ENCODE peak calls at places on chromosomes 1 and 21, in five cellular contexts. O is right lobe of liver, Z is HepG2, F is esophagus muscularis mucosa, H is suprapubic skin. W is an unnamed sample.

GRCh38 chr1:32351859-32352745 is 10.2 kb downstream of the FAM229A start:
- DNase-seq in O (peak; percentile 67), Z (peak; percentile 40), F (no peak), H (no peak), W (peak; percentile 56)

GRCh38 chr1:68916227-68916853 is 419.5 kb upstream of the DEPDC1 start:
- DNase-seq in O (no peak), F (no peak), Z (no peak), H (no peak), W (peak; percentile 33)

GRCh38 chr21:42653492-42654061 is at the start of gene PDE9A:
- DNase-seq in Z (no peak), F (no peak), H (no peak), O (peak; percentile 37), W (peak; percentile 48)

GRCh38 chr1:55869050-55869449 is 653.9 kb upstream of the USP24 start:
- DNase-seq in O (no peak), Z (no peak), F (no peak), H (no peak), W (peak; percentile 67)

GRCh38 chr1:114153051-114153620 is 533 bp downstream of the SYT6 start:
- DNase-seq in F (no peak), O (no peak), Z (no peak), H (no peak), W (peak; percentile 22)

GRCh38 chr1:230308039-230308438 is 118.1 kb downstream of the PGBD5 start:
- DNase-seq in Z (no peak), H (no peak), F (no peak), O (peak; percentile 72), W (peak; percentile 85)

GRCh38 chr1:158121604-158122254 is 59.0 kb upstream of the CD1D start:
- DNase-seq in Z (peak; percentile 25), O (no peak), H (no peak), F (no peak), W (peak; percentile 60)

GRCh38 chr1:247905899-247906503 is 10.6 kb downstream of the OR2W3 start:
- DNase-seq in H (no peak), O (no peak), Z (no peak), F (no peak), W (no peak)

GRCh38 chr1:36008546-36009197 is 75.2 kb upstream of the TEKT2 start:
- DNase-seq in F (no peak), H (no peak), Z (peak; percentile 12), O (no peak), W (no peak)

GRCh38 chr1:5650283-5651026 is 341.8 kb downstream of the NPHP4 start:
- DNase-seq in O (no peak), Z (no peak), F (no peak), H (no peak), W (no peak)

GRCh38 chr1:245837741-245838140 is 669.3 kb downstream of the SMYD3 start:
- DNase-seq in F (no peak), Z (no peak), O (no peak), H (no peak), W (no peak)

GRCh38 chr1:55168353-55168752 is 46.8 kb downstream of the USP24 start:
- DNase-seq in F (no peak), H (no peak), O (no peak), Z (no peak), W (no peak)

GRCh38 chr1:226934483-226935237 is 5.4 kb upstream of the COQ8A start:
- DNase-seq in F (no peak), Z (no peak), O (no peak), H (no peak), W (no peak)

GRCh38 chr21:45592626-45593134 is 50.4 kb upstream of the SLC19A1 start:
- DNase-seq in H (no peak), O (no peak), F (no peak), Z (no peak), W (no peak)

GRCh38 chr1:3968851-3969250 is 68.8 kb upstream of the C1orf174 start:
- DNase-seq in Z (no peak), O (no peak), H (no peak), F (no peak), W (no peak)

GRCh38 chr1:203282720-203283542 is 22.4 kb upstream of the BTG2 start:
- DNase-seq in H (peak; percentile 12), F (no peak), Z (no peak), O (no peak), W (peak; percentile 77)

GRCh38 chr1:67534627-67535065 is 104.4 kb upstream of the SERBP1 start:
- DNase-seq in F (no peak), Z (peak; percentile 99), O (no peak), H (no peak), W (no peak)

GRCh38 chr1:170676628-170677027 is 12.7 kb downstream of the PRRX1 start:
- DNase-seq in H (no peak), O (no peak), Z (no peak), F (no peak), W (no peak)

GRCh38 chr1:62906428-62906886 is 122.5 kb downstream of the ATG4C start:
- DNase-seq in Z (no peak), O (no peak), F (no peak), H (no peak), W (no peak)

DNA sequence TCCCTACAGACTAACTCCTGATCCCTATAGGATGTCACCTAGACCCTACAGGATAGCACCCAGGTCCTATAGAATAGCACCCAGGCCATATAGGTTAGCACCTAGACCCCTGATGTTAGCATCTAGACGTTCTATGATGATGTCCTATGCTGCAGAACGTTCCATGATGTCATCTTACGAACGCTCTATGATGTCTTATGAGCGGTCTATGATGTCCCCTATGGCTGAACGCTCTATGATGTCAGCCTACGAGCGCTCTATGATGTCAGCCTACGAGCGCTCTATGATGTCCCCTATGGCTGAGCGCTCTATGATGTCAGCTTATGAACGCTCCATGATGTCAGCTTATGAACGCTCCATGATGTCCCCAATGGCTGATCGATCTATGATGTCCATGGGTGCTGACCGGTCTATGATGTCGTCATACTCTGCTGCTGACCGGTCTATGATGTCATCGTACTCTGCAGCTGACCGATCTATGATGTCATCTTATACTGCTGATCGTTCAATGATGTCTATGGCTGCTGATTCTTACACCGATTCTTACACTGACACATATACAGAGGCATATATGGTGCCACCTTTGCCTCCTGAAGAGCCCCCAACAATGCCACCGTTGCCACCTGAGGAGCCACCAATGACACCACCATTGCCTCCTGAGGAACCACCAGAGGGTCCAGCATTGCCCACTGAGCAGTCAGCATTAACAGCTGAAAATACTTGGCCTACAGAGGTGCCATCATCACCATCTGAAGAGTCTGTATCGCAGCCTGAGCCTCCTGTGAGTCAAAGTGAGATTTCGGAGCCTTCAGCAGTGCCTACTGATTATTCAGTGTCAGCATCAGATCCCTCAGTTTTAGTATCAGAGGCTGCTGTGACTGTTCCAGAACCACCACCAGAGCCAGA is 9.5 kb downstream of the SON start:
- DNase-seq in F (no peak), Z (no peak), H (no peak), O (no peak), W (no peak)
- TF ChIP-seq POLR2A in F (no peak), Z (peak; percentile 61), H (no peak), O (no peak), W (no peak)

DNA sequence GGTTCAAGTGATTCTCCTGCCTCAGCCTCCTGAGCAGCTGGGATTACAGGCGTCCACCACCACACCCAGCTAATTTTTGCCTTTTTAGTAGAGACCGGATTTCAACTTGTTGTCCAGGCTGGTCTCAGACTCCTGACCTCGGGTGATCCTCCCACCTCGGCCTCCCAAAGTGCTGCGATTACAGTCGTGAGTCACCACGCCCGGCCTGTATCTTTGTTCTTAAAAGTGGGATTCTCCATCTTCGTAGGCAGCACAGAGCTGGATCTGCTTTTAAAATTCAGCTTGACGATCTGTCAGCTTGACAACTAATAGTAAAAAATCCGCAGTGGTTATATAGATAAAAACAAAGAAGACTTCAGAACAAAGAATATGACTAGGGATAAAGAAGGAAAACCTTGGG is 2.8 kb upstream of the GNG4 start:
- DNase-seq in O (no peak), F (peak; percentile 29), H (no peak), Z (no peak), W (no peak)
- H3K4me3 ChIP-seq in O (no peak overlapping the region), F (no peak overlapping the region), H (no peak overlapping the region), Z (no peak overlapping the region), W (no peak overlapping the region)

GRCh38 chr1:10594481-10595050 is 119.8 kb downstream of the PEX14 start:
- DNase-seq in F (no peak), O (no peak), H (no peak), Z (no peak), W (no peak)
- H3K27ac ChIP-seq in F (no peak overlapping the region), O (no peak overlapping the region), H (no peak overlapping the region), Z (no peak overlapping the region), W (no peak overlapping the region)

DNA sequence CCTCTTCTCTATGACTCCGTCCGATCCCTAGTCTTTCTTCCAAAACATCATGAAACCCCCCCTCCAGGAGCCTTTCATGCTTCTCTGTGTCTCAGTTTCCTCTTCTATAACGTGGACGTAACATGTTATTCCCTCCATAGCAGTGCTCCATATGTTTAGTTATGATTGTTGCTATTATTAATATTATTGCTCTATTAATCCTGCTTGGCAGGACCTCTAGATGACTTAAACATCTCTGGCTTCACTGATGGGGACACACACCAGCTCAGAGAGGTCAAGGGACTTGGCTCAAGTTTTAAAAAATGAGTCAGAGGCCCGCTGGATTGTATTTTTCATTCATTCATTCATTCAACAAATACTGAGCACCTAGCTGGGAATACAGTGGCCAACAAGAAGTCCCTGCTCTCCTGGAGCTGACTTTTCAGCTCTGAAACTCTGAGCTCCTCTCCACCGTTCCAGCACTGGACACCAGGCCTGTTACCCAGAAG is 404 bp upstream of the CPLANE2 start:
- DNase-seq in O (no peak), Z (no peak), F (no peak), H (no peak), W (no peak)
- TF ChIP-seq POLR2A in O (no peak), Z (no peak), F (no peak), H (no peak), W (no peak)

W was measured in body of pancreas.